ENCODE peak calls at places on chromosomes 7 and 10, in five cellular contexts. T is HCT116, Z is GM12878, F is K562, E is HepG2. N is an unnamed sample.

GRCh38 chr10:119713744-119714483 is 11.9 kb upstream of the INPP5F start:
- DNase-seq in T (no peak), Z (no peak), F (no peak), E (no peak), N (no peak)

GRCh38 chr7:142885311-142886230 is at the start of gene TRPV6:
- DNase-seq in T (peak; percentile 22), Z (no peak), F (no peak), E (no peak), N (peak; percentile 15)

GRCh38 chr7:124324262-124324661 is 291.4 kb upstream of the TMEM229A start:
- DNase-seq in T (no peak), Z (no peak), F (no peak), E (no peak), N (no peak)

GRCh38 chr7:120337308-120337907 is 64.4 kb downstream of the KCND2 start:
- DNase-seq in T (peak; percentile 21), Z (no peak), F (peak; percentile 27), E (peak; percentile 5), N (no peak)

GRCh38 chr7:75650062-75650461 is 88.7 kb downstream of the HIP1 start:
- DNase-seq in T (no peak), Z (no peak), F (no peak), E (no peak), N (no peak)

GRCh38 chr7:48154792-48155413 is 16.4 kb upstream of the ABCA13 start:
- DNase-seq in T (peak; percentile 28), Z (no peak), F (no peak), E (peak; percentile 73), N (no peak)

GRCh38 chr7:149790146-149790548 is 16.8 kb upstream of the ZNF467 start:
- DNase-seq in T (no peak), Z (no peak), F (peak; percentile 91), E (no peak), N (no peak)

GRCh38 chr10:96395931-96396877 is 37.4 kb upstream of the OPALIN start:
- DNase-seq in T (peak; percentile 21), Z (no peak), F (peak; percentile 76), E (peak; percentile 41), N (peak; percentile 79)

GRCh38 chr7:36960105-36960504 is 235.8 kb upstream of the AOAH start:
- DNase-seq in T (no peak), Z (no peak), F (no peak), E (no peak), N (no peak)

GRCh38 chr10:110820321-110820814 is 51.4 kb upstream of the PDCD4 start:
- DNase-seq in T (no peak), Z (no peak), F (no peak), E (no peak), N (no peak)

GRCh38 chr7:92639213-92639896 is 49.2 kb upstream of the FAM133B start:
- DNase-seq in T (no peak), Z (no peak), F (no peak), E (no peak), N (no peak)

GRCh38 chr7:91267558-91267955 is 3.3 kb downstream of the FZD1 start:
- DNase-seq in T (no peak), Z (no peak), F (no peak), E (no peak), N (no peak)

GRCh38 chr7:145082366-145083240 is 246.8 kb upstream of the TPK1 start:
- DNase-seq in T (no peak), Z (no peak), F (no peak), E (no peak), N (no peak)

GRCh38 chr7:55325371-55325792 is 39.8 kb upstream of the LANCL2 start:
- DNase-seq in T (no peak), Z (no peak), F (no peak), E (no peak), N (no peak)

GRCh38 chr7:1593091-1593866 is 23.4 kb upstream of the PSMG3 start:
- DNase-seq in T (no peak), Z (no peak), F (peak; percentile 49), E (peak; percentile 16), N (no peak)

GRCh38 chr10:78552261-78552811 is 516.4 kb upstream of the ZMIZ1 start:
- DNase-seq in T (no peak), Z (no peak), F (no peak), E (no peak), N (no peak)

GRCh38 chr10:66786705-66787104 is 139.1 kb upstream of the LRRTM3 start:
- DNase-seq in T (no peak), Z (no peak), F (no peak), E (no peak), N (no peak)

GRCh38 chr10:6025683-6026225 is 36.4 kb downstream of the IL2RA start:
- DNase-seq in T (no peak), Z (no peak), F (no peak), E (no peak), N (no peak)

DNA sequence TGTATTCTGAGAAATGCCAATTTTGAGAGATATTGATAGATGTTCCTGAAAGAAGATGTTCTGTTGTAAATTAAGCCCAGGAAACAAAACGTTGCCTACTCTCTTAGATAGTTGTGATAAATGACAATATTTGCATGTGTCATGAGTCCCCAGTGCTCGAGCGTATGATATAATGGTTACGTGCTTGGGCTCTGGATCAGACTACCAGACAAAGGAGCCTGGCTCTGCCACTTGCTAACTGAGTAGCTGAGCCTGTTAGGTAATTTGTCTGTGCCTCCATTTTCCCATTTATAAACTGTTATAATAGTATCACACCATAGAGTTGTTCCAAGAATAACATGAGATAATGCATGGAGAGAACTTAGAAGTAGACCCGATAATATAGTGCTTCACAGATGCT is 1.8 kb downstream of the A1CF start:
- DNase-seq in T (no peak), Z (no peak), F (no peak), E (peak; percentile 63), N (no peak)
- TF ChIP-seq SIN3A in T (no peak), Z (no peak), F (no peak), E (no peak), N (no peak)

DNA sequence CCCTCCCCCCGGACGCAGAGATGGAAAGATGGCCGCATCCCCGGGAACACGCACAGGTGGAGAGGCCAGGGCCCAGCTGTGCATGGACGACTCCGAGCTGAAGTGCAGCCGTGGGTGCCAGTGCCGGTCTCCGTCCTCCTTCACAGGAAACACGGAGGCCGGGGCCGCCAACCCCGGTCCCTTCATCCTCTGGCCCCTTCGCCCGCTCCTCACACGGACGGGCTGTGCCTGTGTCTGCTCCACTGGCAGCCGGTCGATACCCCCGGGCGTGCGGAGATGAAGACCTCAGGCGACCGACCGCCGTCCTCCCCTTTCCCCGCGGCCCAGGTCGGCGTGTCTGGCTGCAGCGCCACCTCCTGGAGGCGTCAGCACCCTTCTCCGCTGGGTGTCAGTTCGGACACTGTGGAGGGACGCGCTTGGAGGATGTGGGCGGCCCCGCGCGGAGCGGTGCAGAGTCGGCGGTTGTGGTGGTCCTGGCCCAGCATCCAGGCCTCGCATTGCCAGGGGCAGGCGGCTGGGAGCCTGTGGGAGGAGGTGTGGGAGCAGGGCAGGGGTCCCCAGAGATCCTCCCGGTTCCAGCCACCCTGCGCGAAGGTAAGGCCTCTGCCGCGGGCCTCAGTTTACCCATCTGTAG is 9.9 kb downstream of the ZNF511 start:
- DNase-seq in T (no peak), Z (no peak), F (peak; percentile 60), E (peak; percentile 56), N (peak; percentile 89)
- TF ChIP-seq CEBPB in T (no peak), Z (no peak), F (no peak), E (no peak), N (no peak)

GRCh38 chr7:116692599-116693308 is 20.8 kb downstream of the MET start:
- DNase-seq in T (peak; percentile 75), Z (no peak), F (no peak), E (no peak), N (no peak)
- TF ChIP-seq SIN3A in T (peak; percentile 92), Z (no peak), F (no peak), E (no peak), N (no peak)

GRCh38 chr7:29684787-29685650 is 121.3 kb upstream of the WIPF3 start:
- DNase-seq in T (peak; percentile 23), Z (no peak), F (peak; percentile 64), E (peak; percentile 56), N (peak; percentile 86)
- TF ChIP-seq CEBPB in T (no peak), Z (no peak), F (no peak), E (no peak), N (no peak)

GRCh38 chr10:129509155-129509554 is 42.1 kb downstream of the MGMT start:
- DNase-seq in T (no peak), Z (no peak), F (no peak), E (no peak), N (no peak)

GRCh38 chr10:129506101-129506797 is 39.2 kb downstream of the MGMT start:
- DNase-seq in T (no peak), Z (no peak), F (no peak), E (no peak), N (no peak)

GRCh38 chr10:129502448-129502847 is 35.4 kb downstream of the MGMT start:
- DNase-seq in T (no peak), Z (no peak), F (no peak), E (no peak), N (no peak)

GRCh38 chr10:129507216-129507615 is 40.2 kb downstream of the MGMT start:
- DNase-seq in T (no peak), Z (no peak), F (no peak), E (no peak), N (no peak)

DNA sequence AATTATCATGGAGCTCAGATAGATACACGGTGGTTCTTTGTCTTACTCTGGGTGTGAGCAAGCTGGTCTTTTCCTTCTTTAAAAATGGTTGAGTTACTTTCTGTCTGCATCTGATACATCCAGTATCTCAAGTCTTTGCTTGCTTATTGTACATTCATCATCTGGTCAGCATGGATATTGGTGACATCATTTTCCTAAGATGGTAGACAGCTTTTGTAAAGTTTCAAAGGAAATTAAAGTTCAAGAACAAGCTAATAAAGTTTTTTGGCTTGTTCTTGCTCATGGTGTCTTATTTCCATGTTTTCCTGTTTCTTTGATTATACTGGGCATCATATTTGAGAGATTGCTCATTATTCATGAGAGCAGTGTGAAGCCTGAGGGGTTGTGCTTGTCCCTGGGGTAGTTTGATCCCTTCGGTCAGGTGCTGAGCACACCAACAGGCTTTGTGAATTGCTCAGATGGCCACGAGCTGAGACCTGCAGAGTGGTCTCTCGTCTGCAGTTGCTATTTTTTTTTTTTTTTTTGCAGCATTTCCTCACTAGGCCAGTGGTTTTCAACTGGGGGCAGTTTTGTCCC is 38.5 kb downstream of the MGMT start:
- DNase-seq in T (no peak), Z (no peak), F (no peak), E (no peak), N (no peak)
- TF ChIP-seq SIN3A in T (no peak), Z (no peak), F (no peak), E (no peak), N (no peak)